ENCODE peak calls at places on chromosomes 4 and X, in six cellular contexts. D, B, I, A, G and F are unnamed samples.

GRCh38 chr4:145829629-145830395 is 108.8 kb downstream of the ZNF827 start:
- DNase-seq in D (no peak), B (peak), I (no peak), A (no peak), G (no peak), F (peak)

GRCh38 chr4:14241574-14241973 is 614.0 kb upstream of the BOD1L1 start:
- DNase-seq in D (no peak), B (no peak), I (no peak), A (no peak), G (no peak), F (no peak)

GRCh38 chr4:141109983-141110382 is 23.3 kb downstream of the RNF150 start:
- DNase-seq in D (no peak), B (no peak), I (peak), A (no peak), G (no peak), F (no peak)

GRCh38 chrX:153642655-153643430 is 4.2 kb upstream of the DUSP9 start:
- DNase-seq in D (peak), B (no peak), I (no peak), A (no peak), G (no peak), F (no peak)

GRCh38 chr4:104416725-104417363 is 77.8 kb downstream of the CXXC4 start:
- DNase-seq in D (no peak), B (no peak), I (peak), A (no peak), G (peak), F (no peak)

GRCh38 chrX:47380268-47380667 is 9.9 kb downstream of the ZNF157 start:
- DNase-seq in D (no peak), B (no peak), I (no peak), A (peak), G (no peak), F (no peak)

GRCh38 chr4:80054375-80054774 is 18.7 kb downstream of the ANTXR2 start:
- DNase-seq in D (no peak), B (no peak), I (no peak), A (no peak), G (no peak), F (no peak)

GRCh38 chr4:30720656-30721352 is 635 bp downstream of the PCDH7 start:
- DNase-seq in D (peak), B (peak), I (peak), A (peak), G (peak), F (no peak)

GRCh38 chrX:73214366-73215094 is at the start of gene NAP1L2:
- DNase-seq in D (no peak), B (peak), I (peak), A (peak), G (peak), F (no peak)

GRCh38 chr4:83561381-83561780 is 25.5 kb downstream of the GPAT3 start:
- DNase-seq in D (no peak), B (peak), I (no peak), A (peak), G (no peak), F (no peak)

GRCh38 chr4:87949961-87950360 is 25.6 kb upstream of the SPP1 start:
- DNase-seq in D (no peak), B (peak), I (no peak), A (peak), G (no peak), F (no peak)

GRCh38 chrX:135213200-135213844 is 38.5 kb upstream of the ETDA start:
- DNase-seq in D (no peak), B (no peak), I (no peak), A (no peak), G (no peak), F (no peak)

GRCh38 chrX:115561605-115562491 is 874 bp downstream of the PLS3 start:
- DNase-seq in D (peak), B (peak), I (peak), A (peak), G (peak), F (no peak)

GRCh38 chrX:19514791-19515614 is at the start of gene MAP3K15:
- DNase-seq in D (peak), B (peak), I (peak), A (peak), G (peak), F (no peak)

GRCh38 chrX:3548743-3549441 is 164.6 kb downstream of the PRKX start:
- DNase-seq in D (peak), B (peak), I (peak), A (peak), G (peak), F (peak)

GRCh38 chr4:125735107-125735506 is 420.4 kb downstream of the FAT4 start:
- DNase-seq in D (peak), B (peak), I (peak), A (peak), G (peak), F (no peak)

GRCh38 chr4:127007336-127007735 is 625.4 kb upstream of the INTU start:
- DNase-seq in D (no peak), B (no peak), I (no peak), A (no peak), G (no peak), F (no peak)

GRCh38 chr4:169811476-169811875 is 53.7 kb upstream of the HPF1 start:
- DNase-seq in D (no peak), B (no peak), I (no peak), A (no peak), G (no peak), F (no peak)
- TF ChIP-seq EZH2phosphoT487 in D (no peak), B (no peak), I (no peak), A (no peak), G (no peak), F (no peak)

DNA sequence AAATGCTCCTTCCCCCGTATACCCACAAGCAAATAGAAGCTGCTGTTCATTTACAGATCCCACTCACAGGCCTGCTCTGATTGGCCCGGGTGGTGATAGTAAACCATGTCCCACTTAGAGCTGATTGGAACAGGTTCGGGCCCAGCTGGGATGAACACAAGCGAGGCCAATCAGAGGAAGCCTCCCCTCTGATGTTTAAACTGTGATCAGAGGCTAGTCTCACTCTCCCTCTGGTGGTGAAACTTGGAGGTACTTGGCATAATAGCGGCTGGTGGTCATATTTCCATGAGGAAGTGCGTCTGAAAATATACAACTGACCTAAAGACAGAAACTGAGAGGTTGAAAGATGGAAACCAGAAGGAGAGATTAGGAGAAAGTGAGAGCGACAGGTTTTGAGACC is 51.5 kb upstream of the TRPC3 start:
- DNase-seq in D (peak), B (peak), I (peak), A (peak), G (peak), F (peak)
- TF ChIP-seq EZH2phosphoT487 in D (no peak), B (no peak), I (no peak), A (no peak), G (no peak), F (no peak)

GRCh38 chr4:55876387-55876786 is 22.9 kb downstream of the EXOC1 start:
- DNase-seq in D (no peak), B (no peak), I (no peak), A (no peak), G (no peak), F (no peak)
- TF ChIP-seq EZH2phosphoT487 in D (no peak), B (no peak), I (no peak), A (no peak), G (no peak), F (no peak)

DNA sequence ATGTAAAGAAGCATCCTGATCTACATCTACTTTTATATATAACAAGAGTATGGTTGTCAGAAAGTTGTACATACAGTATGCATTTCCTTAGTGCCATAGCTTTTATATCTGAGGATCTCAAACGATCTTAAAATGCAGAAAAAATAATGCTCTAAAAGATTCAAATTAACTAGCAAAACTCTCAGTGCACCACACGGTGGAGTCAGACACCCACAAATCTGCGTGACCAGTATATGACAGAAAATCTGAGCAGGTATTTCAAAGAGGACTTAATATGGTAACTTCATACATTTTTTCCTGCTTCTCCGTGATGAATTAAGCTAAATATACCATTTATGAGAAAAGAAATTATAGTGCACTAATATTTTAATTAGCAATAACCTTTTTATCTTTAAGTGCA is 803.0 kb downstream of the DMD start:
- DNase-seq in D (peak), B (no peak), I (no peak), A (peak), G (peak), F (peak)
- TF ChIP-seq EZH2phosphoT487 in D (no peak), B (no peak), I (no peak), A (no peak), G (no peak), F (no peak)

GRCh38 chr4:74934016-74934821 is 1.3 kb downstream of the PARM1 start:
- DNase-seq in D (peak), B (peak), I (peak), A (peak), G (peak), F (no peak)

GRCh38 chr4:74932010-74932409 is 906 bp upstream of the PARM1 start:
- DNase-seq in D (no peak), B (no peak), I (no peak), A (no peak), G (no peak), F (no peak)

GRCh38 chr4:74933562-74934015 is 673 bp downstream of the PARM1 start:
- DNase-seq in D (peak), B (peak), I (peak), A (no peak), G (peak), F (no peak)

GRCh38 chr4:74932832-74933561 is at the start of gene PARM1:
- DNase-seq in D (peak), B (peak), I (peak), A (peak), G (peak), F (no peak)

DNA sequence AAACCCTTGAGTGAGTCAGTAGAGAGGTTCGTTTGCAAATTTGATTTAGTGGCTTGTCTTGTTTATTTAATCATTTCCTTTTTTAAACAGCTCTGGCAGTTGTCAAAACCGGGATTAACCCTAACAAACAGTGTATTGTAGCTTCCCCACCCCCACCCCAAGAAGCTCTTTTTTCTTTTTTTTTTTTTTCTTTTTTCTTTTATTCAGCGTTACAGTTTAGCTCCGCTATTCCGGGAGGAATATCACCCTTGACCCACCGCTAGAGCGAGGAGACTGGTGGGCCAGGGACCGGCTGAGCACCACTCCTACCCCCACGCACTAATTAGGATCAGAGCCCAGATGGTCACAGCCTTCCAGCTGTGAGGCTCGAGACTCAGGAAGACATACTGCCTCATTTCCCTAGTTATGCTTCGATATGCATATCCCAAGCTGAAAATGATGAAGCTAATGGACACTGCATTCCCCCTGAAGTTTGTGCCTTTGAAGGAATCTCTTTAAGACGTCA is 2.0 kb downstream of the PARM1 start:
- DNase-seq in D (no peak), B (peak), I (peak), A (no peak), G (no peak), F (no peak)
- TF ChIP-seq EZH2phosphoT487 in D (no peak), B (no peak), I (no peak), A (no peak), G (no peak), F (no peak)

DNA sequence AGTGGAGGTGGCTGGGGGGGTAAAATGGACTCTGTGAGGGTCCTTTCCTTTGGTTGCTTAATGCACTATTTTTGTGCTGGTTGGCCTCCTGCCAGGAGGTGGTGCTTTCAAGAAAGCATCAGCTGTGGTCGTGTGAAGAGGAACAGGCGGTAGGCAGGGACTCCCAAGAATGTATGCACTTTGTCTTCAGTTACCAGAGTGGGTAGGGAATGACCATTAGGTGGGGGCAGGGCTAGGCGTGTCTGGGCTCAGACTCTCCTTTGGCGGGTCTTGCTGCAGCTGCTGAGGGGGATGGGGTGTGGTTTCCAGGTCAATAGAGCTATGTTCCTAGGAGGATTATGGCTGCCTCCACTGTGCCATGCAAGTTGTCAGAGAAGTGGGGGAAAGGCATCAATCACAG is 509.0 kb downstream of the PCDH19 start:
- DNase-seq in D (no peak), B (no peak), I (peak), A (no peak), G (no peak), F (no peak)
- TF ChIP-seq EZH2phosphoT487 in D (no peak), B (no peak), I (no peak), A (no peak), G (no peak), F (no peak)

GRCh38 chr4:119084503-119084902 is 51.1 kb upstream of the MYOZ2 start:
- DNase-seq in D (no peak), B (no peak), I (no peak), A (no peak), G (no peak), F (peak)
- TF ChIP-seq EZH2phosphoT487 in D (no peak), B (no peak), I (no peak), A (no peak), G (no peak), F (no peak)